ENCODE peak calls at places on chromosome 2, in five cellular contexts. H is epithelial cell of esophagus, K is tibial artery, G is cardiac fibroblast, B is left lung. X is an unnamed sample.

GRCh38 chr2:53131416-53131815 is 636.2 kb upstream of the CHAC2 start:
- DNase-seq in K (no peak), G (peak), H (peak), B (no peak), X (no peak)

GRCh38 chr2:172674034-172674967 is 61.3 kb upstream of the RAPGEF4 start:
- DNase-seq in H (no peak), K (no peak), B (peak), G (peak), X (peak)

GRCh38 chr2:233199870-233200269 is 51.6 kb upstream of the ATG16L1 start:
- DNase-seq in H (no peak), B (no peak), K (no peak), G (no peak), X (no peak)

GRCh38 chr2:171523969-171524401 is 1.7 kb downstream of the CYBRD1 start:
- DNase-seq in G (peak), B (peak), H (peak), K (no peak), X (no peak)

GRCh38 chr2:109399061-109399460 is 214.7 kb downstream of the SEPTIN10 start:
- DNase-seq in H (no peak), K (no peak), G (no peak), B (no peak), X (no peak)

GRCh38 chr2:40639294-40639693 is 187.4 kb upstream of the SLC8A1 start:
- DNase-seq in G (no peak), K (no peak), H (no peak), B (no peak), X (no peak)

GRCh38 chr2:47041065-47041464 is 114.0 kb downstream of the STPG4 start:
- DNase-seq in K (no peak), B (no peak), H (no peak), G (no peak), X (no peak)

GRCh38 chr2:152861349-152861942 is 143.0 kb downstream of the ARL6IP6 start:
- DNase-seq in H (peak), K (no peak), G (peak), B (no peak), X (no peak)

GRCh38 chr2:239903803-239904202 is 121.3 kb downstream of the NDUFA10 start:
- DNase-seq in G (no peak), H (no peak), B (no peak), K (no peak), X (no peak)

GRCh38 chr2:52919668-52920067 is 847.9 kb upstream of the CHAC2 start:
- DNase-seq in K (no peak), G (no peak), H (no peak), B (no peak), X (no peak)

GRCh38 chr2:23624378-23624777 is 239.4 kb downstream of the KLHL29 start:
- DNase-seq in K (no peak), H (peak), G (peak), B (no peak), X (no peak)

GRCh38 chr2:39176997-39177396 is 56.1 kb upstream of the SOS1 start:
- DNase-seq in B (no peak), G (no peak), K (no peak), H (no peak), X (no peak)

GRCh38 chr2:241035818-241036396 is 37.5 kb downstream of the SNED1 start:
- DNase-seq in H (no peak), K (no peak), B (no peak), G (no peak), X (peak)

GRCh38 chr2:239938651-239939486 is 86.3 kb downstream of the NDUFA10 start:
- DNase-seq in G (no peak), H (no peak), K (peak), B (peak), X (no peak)

GRCh38 chr2:10900216-10901109 is 11.3 kb upstream of the KCNF1 start:
- DNase-seq in B (no peak), H (peak), K (no peak), G (peak), X (no peak)

DNA sequence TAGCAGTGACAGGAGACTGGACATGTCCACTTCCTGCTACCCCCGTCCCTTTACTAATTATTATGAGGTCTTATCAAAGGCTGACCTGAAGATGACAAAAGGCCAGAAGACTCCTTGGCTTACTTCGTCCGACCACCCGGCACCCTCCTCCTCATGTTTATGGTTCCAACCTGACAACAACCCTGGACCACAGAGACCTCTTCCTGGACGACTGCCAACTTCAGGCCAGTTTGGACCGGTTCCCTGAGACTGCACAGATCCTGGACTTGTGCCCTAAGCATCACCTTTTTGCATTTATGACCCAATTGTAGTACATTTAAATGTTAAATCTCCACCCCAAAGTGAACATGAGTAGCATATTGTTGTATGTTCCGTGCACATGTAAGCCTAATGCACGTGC is 5.8 kb downstream of the DRC1 start:
- DNase-seq in G (no peak), B (no peak), H (no peak), K (no peak), X (no peak)
- H3K4me3 ChIP-seq in G (no peak), B (no peak), H (no peak), K (no peak), X (no peak)

DNA sequence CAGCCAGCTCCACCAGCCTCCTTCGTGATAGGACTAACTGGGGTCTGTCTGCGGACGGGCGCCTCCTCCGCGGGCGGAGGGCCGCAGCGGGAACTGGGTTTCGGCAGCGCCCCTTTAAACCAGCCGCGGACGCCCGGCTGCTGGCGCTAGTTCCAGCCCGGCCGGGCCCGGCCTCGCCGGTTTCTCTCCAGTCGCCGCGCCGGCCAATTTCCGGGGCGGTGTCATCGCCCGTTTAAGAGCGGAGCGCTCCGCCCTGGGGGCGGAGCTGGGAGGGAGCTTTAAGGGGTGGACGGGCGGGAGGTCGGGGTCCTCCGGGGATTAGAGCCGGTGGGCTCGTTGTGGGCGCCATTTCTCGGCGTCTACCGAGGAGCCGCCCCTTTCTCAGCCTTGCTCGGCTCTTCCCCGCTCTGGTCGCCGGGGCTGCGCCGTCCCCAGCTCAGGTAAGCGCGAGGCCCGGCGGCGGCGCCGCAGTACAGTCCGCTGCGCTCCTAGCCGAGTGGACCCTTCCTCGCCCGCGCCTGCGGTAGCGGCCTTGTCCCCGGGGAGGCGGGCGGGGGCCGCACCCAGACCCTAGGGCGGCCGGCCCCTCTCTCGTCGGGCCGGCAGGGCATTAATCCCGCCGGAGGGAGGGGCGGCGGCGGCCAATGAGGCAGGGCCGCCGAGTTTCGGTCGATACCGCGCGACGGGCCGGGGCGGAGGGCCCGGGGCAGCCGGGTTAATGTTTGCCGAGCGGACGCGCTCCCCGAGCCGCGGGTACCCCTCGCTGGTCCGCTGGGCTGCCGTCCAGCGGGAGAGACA is at the start of gene EPB41L5:
- DNase-seq in K (peak), B (peak), G (peak), H (peak), X (peak)
- TF ChIP-seq CTCF in K (no peak), B (no peak), G (no peak), H (no peak), X (no peak)

DNA sequence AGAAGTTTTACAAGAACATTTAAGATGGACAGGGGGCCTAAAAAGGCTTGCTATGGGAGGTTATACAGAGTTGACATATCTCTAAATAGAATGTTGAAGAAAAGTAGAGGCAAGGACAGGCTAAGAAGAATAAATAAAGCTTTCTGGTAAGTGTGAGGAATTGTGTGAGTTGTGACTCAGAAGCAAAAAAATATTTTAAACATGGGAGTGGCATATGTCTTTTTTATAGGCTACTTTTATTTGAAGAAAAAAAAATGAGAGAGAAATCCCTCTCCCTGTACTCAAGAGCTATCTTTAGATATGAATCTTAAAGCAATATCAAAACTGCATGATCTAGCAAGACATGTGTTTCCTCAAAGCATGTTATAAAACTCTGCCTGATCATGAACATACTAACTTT is 41.1 kb downstream of the RAB3GAP1 start:
- DNase-seq in H (no peak), G (no peak), K (no peak), B (no peak), X (no peak)
- H3K4me3 ChIP-seq in H (no peak), G (no peak), K (no peak), B (no peak), X (no peak)

GRCh38 chr2:127675335-127676261 is at the start of gene LIMS2:
- DNase-seq in B (no peak), K (peak), G (peak), H (no peak), X (no peak)
- TF ChIP-seq CTCF in B (no peak), K (peak), G (peak), H (no peak), X (no peak)

GRCh38 chr2:218780851-218781690 is 876 bp upstream of the CYP27A1 start:
- DNase-seq in G (no peak), K (no peak), H (peak), B (no peak), X (no peak)
- H3K4me3 ChIP-seq in G (peak), K (peak), H (peak), B (peak), X (no peak)

GRCh38 chr2:122531803-122532344 is 776.4 kb downstream of the TSN start:
- DNase-seq in G (no peak), H (no peak), B (no peak), K (no peak), X (no peak)
- TF ChIP-seq CTCF in G (peak), H (peak), B (no peak), K (no peak), X (no peak)

X was measured in CD8-positive, alpha-beta T cell.